ENCODE peak calls at places on chromosomes 11 and 22, in eight cellular contexts. U is activated CD4-positive, alpha-beta T cell treated with anti-CD3 and anti-CD28 coated beads, Interleukin-2, amount 50 U/mL, for 4 hours; L is COR-L47; P is NCI-H1092; Q is GM04504; O is left cardiac atrium; S is activated naive CD8-positive, alpha-beta T cell treated with anti-CD3 and anti-CD28 coated beads, Interleukin-2, amount 10 ng/mL, durations not matched to agents 7 days and 5 days; Y is IMR-90. I is an unnamed sample.

GRCh38 chr11:134361241-134361640 is 29.5 kb downstream of the GLB1L2 start:
- DNase-seq in U (no peak), L (peak; percentile 63), P (no peak), Q (no peak), O (no peak), S (peak; percentile 26), Y (no peak), I (peak; percentile 17)

GRCh38 chr11:60762851-60763691 is 6.4 kb downstream of the MS4A15 start:
- DNase-seq in U (no peak), L (peak; percentile 46), P (peak; percentile 78), Q (no peak), O (no peak), S (no peak), Y (no peak), I (peak; percentile 30)

GRCh38 chr11:45930031-45930794 is 7.8 kb downstream of the LARGE2 start:
- DNase-seq in U (no peak), L (peak; percentile 85), P (peak; percentile 83), Q (no peak), O (no peak), S (no peak), Y (no peak), I (peak; percentile 77)

GRCh38 chr11:67345949-67346819 is 7.2 kb downstream of the POLD4 start:
- DNase-seq in U (no peak), L (peak; percentile 36), P (no peak), Q (no peak), O (no peak), S (no peak), Y (peak; percentile 58), I (no peak)

GRCh38 chr11:119405986-119406385 is 17.0 kb downstream of the THY1 start:
- DNase-seq in U (no peak), L (no peak), P (no peak), Q (no peak), O (no peak), S (no peak), Y (peak; percentile 13), I (no peak)

GRCh38 chr11:6630632-6631291 is 11.5 kb upstream of the TPP1 start:
- DNase-seq in U (no peak), L (no peak), P (no peak), Q (no peak), O (no peak), S (no peak), Y (no peak), I (no peak)

GRCh38 chr22:29302402-29302680 is 4.1 kb upstream of the GAS2L1 start:
- DNase-seq in U (no peak), L (no peak), P (no peak), Q (no peak), O (no peak), S (no peak), Y (no peak), I (no peak)

GRCh38 chr22:30612789-30613188 is 5.8 kb downstream of the TCN2 start:
- DNase-seq in U (no peak), L (no peak), P (no peak), Q (no peak), O (no peak), S (no peak), Y (no peak), I (no peak)

GRCh38 chr22:38257170-38257569 is 15.6 kb downstream of the TMEM184B start:
- DNase-seq in U (no peak), L (no peak), P (no peak), Q (peak; percentile 54), O (no peak), S (no peak), Y (peak; percentile 81), I (no peak)

GRCh38 chr11:15770798-15771414 is 585.4 kb downstream of the SOX6 start:
- DNase-seq in U (no peak), L (peak; percentile 19), P (no peak), Q (peak; percentile 1), O (peak; percentile 46), S (no peak), Y (peak; percentile 52), I (peak; percentile 4)

GRCh38 chr22:37544955-37545702 is 15.2 kb upstream of the CDC42EP1 start:
- DNase-seq in U (peak; percentile 45), L (no peak), P (no peak), Q (no peak), O (peak; percentile 78), S (peak; percentile 74), Y (peak; percentile 58), I (peak; percentile 47)

GRCh38 chr11:119699227-119699626 is 29.8 kb downstream of the NECTIN1 start:
- DNase-seq in U (no peak), L (no peak), P (no peak), Q (no peak), O (peak; percentile 77), S (no peak), Y (no peak), I (no peak)

GRCh38 chr11:82577246-82577645 is 156.4 kb downstream of the FAM181B start:
- DNase-seq in U (no peak), L (no peak), P (no peak), Q (no peak), O (no peak), S (no peak), Y (no peak), I (no peak)

GRCh38 chr11:132439711-132440300 is 1069.4 kb downstream of the NTM start:
- DNase-seq in U (no peak), L (no peak), P (no peak), Q (peak; percentile 8), O (no peak), S (no peak), Y (no peak), I (no peak)

I was measured in NCI-H1436.